ENCODE peak calls at places on chromosomes 4 and X, in eight cellular contexts. E, J, W, N, S, H, B and K are unnamed samples.
A peak's percentile ranks its signal among the peaks of the same experiment; 100 is the strongest.

GRCh38 chrX:155218777-155219176 is 2.5 kb downstream of the VBP1 start:
- DNase-seq in E (no peak), J (no peak), W (no peak), N (no peak), S (no peak), H (no peak), B (no peak), K (no peak)

GRCh38 chrX:81259714-81260395 is 58.0 kb downstream of the SH3BGRL start:
- DNase-seq in E (no peak), J (no peak), W (no peak), N (no peak), S (no peak), H (no peak), B (no peak), K (no peak)

GRCh38 chr4:164440196-164440595 is 313.7 kb upstream of the SMIM31 start:
- DNase-seq in E (no peak), J (no peak), W (no peak), N (no peak), S (no peak), H (no peak), B (no peak), K (no peak)

GRCh38 chr4:88177981-88178632 is 19.7 kb upstream of the ABCG2 start:
- DNase-seq in E (peak; percentile 93), J (no peak), W (no peak), N (peak; percentile 84), S (no peak), H (no peak), B (peak; percentile 85), K (peak; percentile 55)

GRCh38 chr4:138003248-138003647 is 238.9 kb downstream of the SLC7A11 start:
- DNase-seq in E (no peak), J (no peak), W (no peak), N (no peak), S (no peak), H (no peak), B (no peak), K (no peak)

GRCh38 chr4:145179201-145179860 is 1.1 kb downstream of the OTUD4 start:
- DNase-seq in E (peak; percentile 88), J (peak; percentile 71), W (peak; percentile 71), N (peak; percentile 51), S (peak; percentile 79), H (no peak), B (no peak), K (peak; percentile 74)

GRCh38 chr4:89316187-89316586 is 8.6 kb upstream of the GPRIN3 start:
- DNase-seq in E (no peak), J (no peak), W (no peak), N (no peak), S (no peak), H (no peak), B (no peak), K (no peak)

GRCh38 chr4:70559216-70559830 is 32.7 kb upstream of the AMBN start:
- DNase-seq in E (peak; percentile 63), J (no peak), W (peak; percentile 55), N (no peak), S (peak; percentile 60), H (peak; percentile 57), B (peak; percentile 20), K (peak; percentile 69)

GRCh38 chrX:31658360-31658759 is 586.5 kb upstream of the FTHL17 start:
- DNase-seq in E (peak; percentile 37), J (no peak), W (peak; percentile 31), N (no peak), S (no peak), H (no peak), B (no peak), K (peak; percentile 21)

GRCh38 chr4:53905935-53906377 is 158.4 kb downstream of the CHIC2 start:
- DNase-seq in E (peak; percentile 66), J (no peak), W (peak; percentile 81), N (no peak), S (peak; percentile 43), H (peak; percentile 29), B (peak; percentile 56), K (peak; percentile 45)

GRCh38 chr4:45036677-45037076 is 310.3 kb upstream of the GNPDA2 start:
- DNase-seq in E (no peak), J (no peak), W (no peak), N (no peak), S (no peak), H (no peak), B (no peak), K (no peak)

GRCh38 chr4:182968917-182969650 is 51.9 kb upstream of the DCTD start:
- DNase-seq in E (no peak), J (no peak), W (no peak), N (no peak), S (no peak), H (no peak), B (peak; percentile 16), K (no peak)

GRCh38 chr4:185592845-185593488 is 57.7 kb upstream of the PDLIM3 start:
- DNase-seq in E (peak; percentile 76), J (no peak), W (peak; percentile 11), N (no peak), S (no peak), H (no peak), B (no peak), K (no peak)

DNA sequence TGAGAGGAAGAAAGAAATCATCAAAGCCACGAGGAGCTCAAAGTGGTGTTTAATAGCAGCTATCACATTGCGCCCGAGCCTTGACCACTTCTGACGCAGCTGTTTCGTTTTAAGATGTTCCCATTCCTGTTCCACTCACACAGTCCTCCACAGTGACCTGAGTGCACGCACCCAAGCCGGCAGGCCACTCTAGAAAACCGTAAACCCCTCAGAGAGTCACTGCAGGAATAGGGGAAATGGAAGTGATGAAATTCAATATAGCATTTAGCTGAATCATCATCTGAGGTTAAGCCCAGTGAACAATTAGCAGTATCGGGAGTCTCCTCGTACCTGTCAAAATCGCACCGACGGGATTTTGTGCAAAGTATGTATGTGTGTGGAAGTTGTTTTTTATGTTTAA is 17.9 kb upstream of the HAND2 start:
- DNase-seq in E (no peak), J (no peak), W (no peak), N (no peak), S (no peak), H (no peak), B (no peak), K (no peak)
- H3K4me3 ChIP-seq in E (no peak overlapping the region), J (no peak overlapping the region), W (no peak overlapping the region), N (no peak overlapping the region), S (no peak overlapping the region), H (no peak overlapping the region), B (no peak overlapping the region), K (no peak overlapping the region)

DNA sequence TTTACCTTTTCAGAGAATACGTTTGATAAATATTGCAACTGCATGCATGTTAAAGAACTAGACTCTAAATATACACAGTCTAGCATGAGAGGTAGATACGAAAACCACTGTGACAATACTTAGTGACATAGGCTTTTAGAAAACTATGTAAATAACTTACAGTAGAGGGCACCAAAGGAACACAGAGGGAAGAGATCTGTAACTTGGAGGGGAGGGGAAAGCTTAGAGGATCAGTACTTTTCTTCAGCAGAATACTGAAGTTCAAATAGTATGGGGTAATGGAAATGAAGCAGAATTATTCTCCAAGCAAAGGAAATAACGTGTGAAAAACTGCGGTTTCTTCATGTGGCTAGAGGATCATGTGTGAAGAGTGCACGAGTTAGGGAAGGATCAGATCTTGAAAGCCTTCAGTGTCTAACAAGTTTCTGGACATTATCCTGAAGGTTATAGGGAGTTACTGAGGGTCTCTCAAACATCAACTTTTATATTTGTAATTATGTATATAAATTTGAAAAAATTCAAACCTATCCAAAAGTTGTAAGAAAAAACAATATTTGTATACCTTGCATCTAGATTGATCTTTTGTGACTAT is 264.3 kb downstream of the NPFFR2 start:
- DNase-seq in E (peak; percentile 51), J (no peak), W (peak; percentile 11), N (no peak), S (no peak), H (peak; percentile 21), B (no peak), K (peak; percentile 38)
- H3K36me3 ChIP-seq in E (no peaks in the 10 kb centered on the region), J (no peaks in the 10 kb centered on the region), W (no peaks in the 10 kb centered on the region), N (no peaks in the 10 kb centered on the region), S (no peaks in the 10 kb centered on the region), H (no peaks in the 10 kb centered on the region), B (no peaks in the 10 kb centered on the region), K (no peaks in the 10 kb centered on the region)

DNA sequence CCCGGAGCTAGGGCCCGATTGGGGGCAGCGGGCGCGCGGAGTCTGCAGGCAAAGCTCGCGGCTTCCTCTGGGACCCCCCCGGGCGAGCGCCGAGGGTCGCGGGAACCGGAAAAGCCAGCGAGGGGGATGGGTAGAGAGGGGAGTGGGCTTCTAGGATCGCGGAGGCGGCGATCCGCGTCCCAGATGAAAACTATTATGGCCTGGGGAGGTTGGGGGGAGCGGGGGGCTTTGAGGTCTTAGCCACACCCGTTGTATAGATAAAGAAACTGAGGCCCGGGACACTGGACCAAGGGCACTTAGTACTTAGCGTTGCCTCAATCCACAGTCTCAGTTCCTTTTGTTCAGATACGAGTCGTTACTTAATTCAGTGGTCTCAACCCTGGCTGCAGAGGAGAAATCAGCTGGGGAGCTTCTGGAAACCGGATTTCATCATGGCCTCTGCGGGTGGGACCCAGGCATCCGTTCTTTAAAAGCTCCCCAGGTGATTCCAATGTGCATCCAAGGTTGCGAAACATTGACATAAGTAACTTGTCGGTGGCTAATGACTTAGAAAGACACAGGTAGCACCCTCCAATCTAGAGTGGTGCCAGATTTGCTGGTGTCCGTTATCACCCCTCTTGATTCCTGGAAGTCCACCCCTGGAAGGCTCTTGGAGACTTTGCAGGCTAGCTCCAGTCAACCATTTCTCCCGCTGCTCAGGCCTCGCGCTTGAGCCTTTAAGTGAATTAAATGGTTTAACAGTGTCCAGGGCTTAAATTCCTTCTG is 90.7 kb downstream of the GEMIN8 start:
- DNase-seq in E (no peak), J (no peak), W (no peak), N (no peak), S (no peak), H (no peak), B (no peak), K (no peak)
- H3K4me3 ChIP-seq in E (no peak overlapping the region), J (no peak overlapping the region), W (no peak overlapping the region), N (peak overlapping the region; percentile 18), S (peak overlapping the region; percentile 52), H (peak overlapping the region; percentile 51), B (peak overlapping the region; percentile 49), K (no peak overlapping the region)

GRCh38 chr4:1326751-1327525 is 20.1 kb upstream of the UVSSA start:
- DNase-seq in E (no peak), J (no peak), W (no peak), N (no peak), S (no peak), H (no peak), B (no peak), K (no peak)

GRCh38 chr4:1328267-1329155 is 18.5 kb upstream of the UVSSA start:
- DNase-seq in E (no peak), J (no peak), W (no peak), N (no peak), S (no peak), H (no peak), B (no peak), K (no peak)

GRCh38 chr4:1329408-1330371 is 17.3 kb upstream of the UVSSA start:
- DNase-seq in E (no peak), J (peak; percentile 40), W (no peak), N (no peak), S (no peak), H (no peak), B (no peak), K (no peak)

GRCh38 chr4:1325681-1326635 is 21.1 kb upstream of the UVSSA start:
- DNase-seq in E (no peak), J (no peak), W (no peak), N (no peak), S (no peak), H (no peak), B (no peak), K (no peak)

GRCh38 chr4:1327526-1328266 is 19.3 kb upstream of the UVSSA start:
- DNase-seq in E (no peak), J (no peak), W (no peak), N (no peak), S (no peak), H (no peak), B (no peak), K (no peak)
- H3K36me3 ChIP-seq in E (peaks cover 3% of the 10 kb centered on the region), J (peaks cover 12% of the 10 kb centered on the region), W (peaks cover 57% of the 10 kb centered on the region), N (peaks cover 18% of the 10 kb centered on the region), S (peaks cover 48% of the 10 kb centered on the region), H (peaks cover 86% of the 10 kb centered on the region), B (peaks cover 96% of the 10 kb centered on the region), K (peaks cover 12% of the 10 kb centered on the region)